ENCODE peak calls at places on chromosomes 13 and 19, in ten cellular contexts. J is ovary, O is stomach, A is A549, F is tibial nerve, X is sigmoid colon, K is GM12878, I is esophagus muscularis mucosa, S is suprapubic skin, L is SK-N-SH. G is an unnamed sample.

GRCh38 chr19:48627211-48627864 is 8.0 kb downstream of the SPHK2 start:
- DNase-seq in K (no peak), F (no peak), I (no peak), J (peak), O (no peak), A (no peak), X (peak), S (no peak), L (no peak), G (peak)

GRCh38 chr19:51830263-51830662 is 35.3 kb downstream of the FPR3 start:
- DNase-seq in A (no peak), F (no peak), L (no peak), S (no peak), X (no peak), K (no peak), J (no peak), I (no peak), O (no peak), G (no peak)

GRCh38 chr19:17775245-17775927 is 19.6 kb upstream of the B3GNT3 start:
- DNase-seq in J (no peak), A (peak), O (peak), L (peak), I (no peak), X (no peak), F (peak), S (no peak), K (no peak), G (peak)

GRCh38 chr13:110442946-110443632 is 118.4 kb downstream of the RAB20 start:
- DNase-seq in F (no peak), S (no peak), X (no peak), I (no peak), J (no peak), O (no peak), K (no peak), L (no peak), A (no peak), G (no peak)

GRCh38 chr19:33799507-33799906 is 2.8 kb downstream of the KCTD15 start:
- DNase-seq in K (no peak), J (no peak), X (no peak), I (no peak), L (peak), F (no peak), A (no peak), S (no peak), O (no peak), G (no peak)

GRCh38 chr13:94435604-94436226 is 43.8 kb downstream of the DCT start:
- DNase-seq in S (no peak), X (no peak), F (no peak), A (peak), I (peak), O (no peak), J (no peak), K (no peak), L (peak), G (no peak)

GRCh38 chr13:59112375-59112774 is 1051.4 kb downstream of the DIAPH3 start:
- DNase-seq in K (no peak), X (peak), I (no peak), F (no peak), J (no peak), S (peak), L (peak), O (no peak), A (peak), G (peak)

GRCh38 chr19:4730740-4731171 is 7.1 kb upstream of the DPP9 start:
- DNase-seq in S (no peak), F (no peak), K (no peak), A (no peak), X (no peak), L (peak), O (no peak), J (no peak), I (no peak), G (peak)

GRCh38 chr13:108223850-108224503 is 5.8 kb downstream of the ABHD13 start:
- DNase-seq in K (no peak), X (no peak), A (no peak), L (no peak), J (no peak), S (no peak), F (no peak), O (no peak), I (no peak), G (no peak)

GRCh38 chr13:42484396-42484795 is 89.6 kb upstream of the TNFSF11 start:
- DNase-seq in I (no peak), S (no peak), A (no peak), X (no peak), F (no peak), L (no peak), K (no peak), J (no peak), O (no peak), G (no peak)

GRCh38 chr13:39603424-39603947 is 493 bp upstream of the LHFPL6 start:
- DNase-seq in L (peak), S (no peak), O (no peak), A (peak), J (peak), K (no peak), X (no peak), I (no peak), F (no peak), G (peak)

GRCh38 chr19:49157445-49158224 is at the start of gene TRPM4:
- DNase-seq in S (peak), A (peak), K (no peak), J (peak), F (peak), I (no peak), X (peak), O (peak), L (peak), G (peak)

GRCh38 chr19:4575978-4576933 is 16.8 kb upstream of the SEMA6B start:
- DNase-seq in X (peak), F (peak), S (peak), L (peak), K (no peak), J (peak), A (peak), O (peak), I (no peak), G (peak)

GRCh38 chr13:33174491-33174890 is 111.1 kb downstream of the STARD13 start:
- DNase-seq in L (peak), S (no peak), J (no peak), O (no peak), F (no peak), K (no peak), X (no peak), A (no peak), I (no peak), G (no peak)

GRCh38 chr19:17076539-17076919 is 952 bp downstream of the MYO9B start:
- DNase-seq in A (no peak), J (no peak), F (no peak), L (no peak), O (no peak), K (no peak), I (no peak), S (no peak), X (no peak), G (peak)

GRCh38 chr13:33728271-33729037 is 89.5 kb upstream of the RFC3 start:
- DNase-seq in O (no peak), K (peak), J (no peak), I (no peak), S (no peak), X (peak), F (peak), A (peak), L (no peak), G (peak)

GRCh38 chr19:11736696-11737095 is 2.0 kb downstream of the ZNF823 start:
- DNase-seq in O (no peak), A (no peak), L (peak), J (no peak), X (peak), S (peak), F (no peak), I (no peak), K (peak), G (peak)

GRCh38 chr13:109871018-109871370 is 84.6 kb upstream of the IRS2 start:
- DNase-seq in A (no peak), I (peak), L (no peak), O (no peak), X (no peak), S (no peak), K (no peak), J (no peak), F (no peak), G (no peak)

GRCh38 chr19:5308471-5309437 is 31.9 kb downstream of the PTPRS start:
- DNase-seq in K (no peak), X (peak), S (peak), I (no peak), O (peak), A (no peak), L (peak), F (peak), J (peak), G (peak)

GRCh38 chr13:39676315-39676876 is 20.9 kb downstream of the COG6 start:
- DNase-seq in A (peak), S (no peak), J (no peak), O (no peak), F (peak), K (no peak), L (peak), I (no peak), X (no peak), G (no peak)

GRCh38 chr13:35159041-35159440 is 217.0 kb downstream of the NBEA start:
- DNase-seq in S (no peak), K (no peak), O (no peak), A (no peak), X (no peak), J (no peak), F (no peak), L (no peak), I (no peak), G (no peak)

GRCh38 chr19:56217039-56217949 is 15.2 kb downstream of the ZSCAN5C start:
- DNase-seq in A (no peak), O (no peak), K (no peak), I (no peak), X (no peak), F (no peak), L (peak), S (no peak), J (peak), G (no peak)

GRCh38 chr13:20188649-20189553 is 3.8 kb downstream of the GJB2 start:
- DNase-seq in S (no peak), A (peak), O (no peak), K (no peak), J (no peak), I (no peak), L (peak), X (no peak), F (no peak), G (peak)

GRCh38 chr19:57110592-57111328 is 9.0 kb upstream of the USP29 start:
- DNase-seq in F (no peak), A (peak), L (no peak), S (no peak), O (no peak), X (peak), J (no peak), K (no peak), I (no peak), G (no peak)

GRCh38 chr13:109272595-109273325 is 513.6 kb downstream of the IRS2 start:
- DNase-seq in S (no peak), J (no peak), O (no peak), A (peak), K (no peak), L (no peak), X (no peak), I (no peak), F (no peak), G (no peak)

GRCh38 chr13:29761160-29761559 is 89.3 kb downstream of the UBL3 start:
- DNase-seq in I (no peak), L (no peak), F (no peak), S (no peak), K (no peak), X (no peak), A (no peak), O (no peak), J (no peak), G (no peak)

GRCh38 chr19:29878973-29879654 is 62.9 kb upstream of the URI1 start:
- DNase-seq in J (no peak), K (no peak), S (no peak), A (peak), O (no peak), F (peak), L (peak), I (no peak), X (no peak), G (no peak)

GRCh38 chr19:9570255-9570654 is 14.0 kb downstream of the ZNF121 start:
- DNase-seq in O (no peak), F (no peak), K (no peak), L (no peak), I (no peak), A (no peak), X (no peak), S (no peak), J (no peak), G (no peak)

GRCh38 chr13:87986639-87987250 is 315.6 kb downstream of the SLITRK5 start:
- DNase-seq in X (no peak), A (no peak), L (no peak), K (no peak), J (no peak), I (no peak), S (no peak), F (no peak), O (no peak), G (no peak)

GRCh38 chr13:111639994-111640393 is 319.6 kb downstream of the TEX29 start:
- DNase-seq in F (no peak), A (no peak), K (no peak), L (no peak), I (no peak), O (no peak), X (no peak), J (no peak), S (no peak), G (no peak)

GRCh38 chr13:50448535-50448981 is 394.9 kb downstream of the DLEU7 start:
- DNase-seq in K (no peak), I (no peak), S (no peak), L (no peak), X (no peak), O (no peak), A (no peak), F (no peak), J (no peak), G (no peak)

GRCh38 chr19:28840891-28841290 is 372.1 kb downstream of the UQCRFS1 start:
- DNase-seq in O (no peak), S (no peak), J (no peak), K (no peak), L (no peak), F (no peak), X (no peak), A (no peak), I (no peak), G (no peak)

GRCh38 chr19:8638078-8638619 is 7.7 kb downstream of the NFILZ start:
- DNase-seq in F (no peak), S (no peak), L (no peak), O (peak), K (no peak), A (peak), I (no peak), J (no peak), X (peak), G (peak)

GRCh38 chr19:41957838-41958366 is 1.2 kb downstream of the RABAC1 start:
- DNase-seq in J (peak), X (peak), L (peak), O (peak), S (no peak), F (peak), A (peak), K (no peak), I (no peak), G (peak)

GRCh38 chr19:18298601-18299000 is 17.2 kb upstream of the JUND start:
- DNase-seq in J (no peak), L (no peak), O (no peak), S (no peak), K (no peak), A (no peak), I (no peak), X (no peak), F (no peak), G (no peak)

GRCh38 chr19:30046522-30046921 is 104.5 kb downstream of the URI1 start:
- DNase-seq in J (no peak), A (peak), I (no peak), X (no peak), K (peak), L (peak), F (no peak), S (no peak), O (no peak), G (no peak)

GRCh38 chr19:5094768-5095567 is 126.1 kb downstream of the KDM4B start:
- DNase-seq in X (no peak), S (no peak), J (no peak), L (peak), A (no peak), O (no peak), F (no peak), K (no peak), I (no peak), G (no peak)

GRCh38 chr19:47315125-47315821 is 5.6 kb downstream of the C5AR1 start:
- DNase-seq in I (no peak), A (peak), X (peak), L (no peak), F (peak), J (no peak), S (peak), O (peak), K (no peak), G (peak)
- TF ChIP-seq EP300 in I (peak), A (peak), X (peak), L (no peak), F (peak), J (peak), S (no peak), O (no peak), K (no peak), G (peak)

DNA sequence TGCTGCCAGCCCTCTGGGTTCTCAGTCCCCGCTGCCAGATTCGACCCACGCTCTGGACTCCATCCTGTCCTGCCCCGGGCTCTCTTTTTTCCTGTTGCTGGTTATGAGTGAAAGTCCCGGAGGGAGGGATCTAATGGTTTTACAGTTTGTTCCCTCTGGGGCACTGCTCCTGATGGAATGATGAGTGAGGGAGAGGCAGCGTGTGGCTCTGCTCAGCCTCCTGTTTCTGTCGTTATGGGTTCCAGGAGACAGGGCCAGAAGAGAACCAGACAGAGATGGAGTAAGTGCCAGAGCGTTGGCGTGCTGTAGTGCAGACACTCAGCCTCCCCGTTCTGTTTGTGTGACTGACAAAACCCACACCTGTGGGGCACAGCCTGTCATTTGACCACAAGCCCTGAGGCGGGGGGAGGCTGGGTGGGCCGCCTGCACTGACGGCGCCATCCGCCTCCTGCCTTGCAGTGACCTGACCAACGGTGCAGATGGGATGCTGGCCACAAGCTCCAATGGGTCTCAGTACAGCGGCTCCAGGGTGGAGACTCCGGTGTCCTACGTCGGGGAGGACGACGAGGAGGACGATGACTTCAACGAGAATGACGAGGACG is 18.2 kb downstream of the ATP4B start:
- DNase-seq in K (no peak), J (peak), F (no peak), L (peak), A (no peak), S (peak), X (peak), I (no peak), O (peak), G (peak)
- H3K27ac ChIP-seq in K (no peak), J (no peak), F (no peak), L (peak), A (no peak), S (no peak), X (peak), I (no peak), O (no peak), G (no peak)

GRCh38 chr19:36213793-36214387 is 575 bp downstream of the ZNF565 start:
- DNase-seq in O (no peak), J (no peak), K (no peak), S (no peak), X (no peak), A (no peak), F (peak), I (no peak), L (no peak), G (no peak)
- TF ChIP-seq EP300 in O (no peak), J (no peak), K (peak), S (no peak), X (no peak), A (no peak), F (no peak), I (no peak), L (no peak), G (no peak)

DNA sequence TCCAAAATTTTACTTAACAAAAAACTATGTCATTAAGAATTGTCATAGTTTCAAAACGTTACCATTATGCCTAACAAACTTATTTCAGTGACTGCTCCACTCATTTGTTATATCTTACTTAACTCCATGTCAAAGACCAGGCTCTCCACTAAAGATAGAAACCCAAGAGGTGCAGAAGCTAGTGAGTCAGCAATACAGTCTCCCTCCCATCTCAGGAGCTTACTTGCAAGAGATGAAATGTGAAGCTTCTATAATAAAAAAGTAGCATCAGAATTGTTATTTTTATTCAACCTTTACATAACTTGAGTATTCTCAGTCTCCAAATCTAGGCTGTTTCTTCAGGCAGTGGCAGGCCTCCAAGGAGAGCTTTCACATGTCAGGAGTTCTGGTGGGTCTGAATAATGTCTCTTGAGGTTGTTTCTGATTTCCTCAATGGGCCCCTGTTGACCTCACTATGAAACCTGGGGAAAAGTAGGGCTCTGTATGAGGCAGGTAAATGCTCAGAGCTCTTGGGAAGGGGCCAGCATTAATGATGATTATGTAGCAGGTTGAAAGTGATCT is 242.0 kb downstream of the NDFIP2 start:
- DNase-seq in J (no peak), L (no peak), X (peak), O (no peak), I (no peak), S (no peak), K (no peak), A (no peak), F (no peak), G (no peak)
- H3K27ac ChIP-seq in J (no peak), L (peak), X (peak), O (no peak), I (no peak), S (peak), K (no peak), A (peak), F (no peak), G (peak)

G was measured in transverse colon.